ENCODE peak calls at places on chromosomes 13 and 19, in six cellular contexts. One of them, this sample, is unnamed.

GRCh38 chr19:2624537-2625091 is 77.9 kb downstream of the GNG7 start:
- DNase-seq in ovary: no peak
- DNase-seq in vagina: no peak
- DNase-seq in GM06990: peak
- DNase-seq in fibroblast of lung: no peak
- DNase-seq in OCI-LY7: peak
- DNase-seq in this sample: peak

GRCh38 chr19:13002389-13002898 is 7.2 kb downstream of the NFIX start:
- DNase-seq in ovary: no peak
- DNase-seq in vagina: no peak
- DNase-seq in GM06990: no peak
- DNase-seq in fibroblast of lung: no peak
- DNase-seq in OCI-LY7: no peak
- DNase-seq in this sample: no peak

GRCh38 chr19:54136086-54136863 is 1.3 kb upstream of the CNOT3 start:
- DNase-seq in ovary: no peak
- DNase-seq in vagina: no peak
- DNase-seq in GM06990: no peak
- DNase-seq in fibroblast of lung: peak
- DNase-seq in OCI-LY7: no peak
- DNase-seq in this sample: no peak

GRCh38 chr19:39032164-39032918 is at the start of gene FBXO27:
- DNase-seq in ovary: no peak
- DNase-seq in vagina: no peak
- DNase-seq in GM06990: peak
- DNase-seq in fibroblast of lung: peak
- DNase-seq in OCI-LY7: no peak
- DNase-seq in this sample: no peak

GRCh38 chr13:53920916-53921315 is 892.3 kb downstream of the OLFM4 start:
- DNase-seq in ovary: no peak
- DNase-seq in vagina: no peak
- DNase-seq in GM06990: no peak
- DNase-seq in fibroblast of lung: no peak
- DNase-seq in OCI-LY7: no peak
- DNase-seq in this sample: no peak

GRCh38 chr19:5893907-5894703 is 9.5 kb downstream of the NDUFA11 start:
- DNase-seq in ovary: no peak
- DNase-seq in vagina: no peak
- DNase-seq in GM06990: no peak
- DNase-seq in fibroblast of lung: no peak
- DNase-seq in OCI-LY7: no peak
- DNase-seq in this sample: no peak

GRCh38 chr13:31882794-31883193 is 143.5 kb downstream of the RXFP2 start:
- DNase-seq in ovary: no peak
- DNase-seq in vagina: no peak
- DNase-seq in GM06990: no peak
- DNase-seq in fibroblast of lung: no peak
- DNase-seq in OCI-LY7: no peak
- DNase-seq in this sample: no peak

GRCh38 chr19:50325310-50326100 is 3.7 kb downstream of the KCNC3 start:
- DNase-seq in ovary: peak
- DNase-seq in vagina: no peak
- DNase-seq in GM06990: peak
- DNase-seq in fibroblast of lung: peak
- DNase-seq in OCI-LY7: peak
- DNase-seq in this sample: peak

GRCh38 chr19:52603558-52604207 is 33.6 kb downstream of the ZNF701 start:
- DNase-seq in ovary: no peak
- DNase-seq in vagina: no peak
- DNase-seq in GM06990: no peak
- DNase-seq in fibroblast of lung: peak
- DNase-seq in OCI-LY7: no peak
- DNase-seq in this sample: no peak

GRCh38 chr19:12794196-12794921 is 3.1 kb downstream of the JUNB start:
- DNase-seq in ovary: no peak
- DNase-seq in vagina: no peak
- DNase-seq in GM06990: no peak
- DNase-seq in fibroblast of lung: no peak
- DNase-seq in OCI-LY7: no peak
- DNase-seq in this sample: no peak

GRCh38 chr13:69567514-69567913 is 540.1 kb upstream of the ATXN8OS start:
- DNase-seq in ovary: no peak
- DNase-seq in vagina: no peak
- DNase-seq in GM06990: no peak
- DNase-seq in fibroblast of lung: no peak
- DNase-seq in OCI-LY7: no peak
- DNase-seq in this sample: no peak

GRCh38 chr19:5340637-5341447 is at the start of gene PTPRS:
- DNase-seq in ovary: peak
- DNase-seq in vagina: no peak
- DNase-seq in GM06990: peak
- DNase-seq in fibroblast of lung: peak
- DNase-seq in OCI-LY7: peak
- DNase-seq in this sample: peak

GRCh38 chr13:67238277-67238859 is 8.2 kb upstream of the PCDH9 start:
- DNase-seq in ovary: no peak
- DNase-seq in vagina: no peak
- DNase-seq in GM06990: no peak
- DNase-seq in fibroblast of lung: peak
- DNase-seq in OCI-LY7: peak
- DNase-seq in this sample: peak

GRCh38 chr13:92806215-92806614 is 420.4 kb upstream of the GPC6 start:
- DNase-seq in ovary: no peak
- DNase-seq in vagina: no peak
- DNase-seq in GM06990: no peak
- DNase-seq in fibroblast of lung: peak
- DNase-seq in OCI-LY7: peak
- DNase-seq in this sample: peak

GRCh38 chr13:75489502-75490263 is 7.7 kb upstream of the TBC1D4 start:
- DNase-seq in ovary: no peak
- DNase-seq in vagina: no peak
- DNase-seq in GM06990: peak
- DNase-seq in fibroblast of lung: peak
- DNase-seq in OCI-LY7: no peak
- DNase-seq in this sample: peak

GRCh38 chr19:29393915-29394460 is 131.8 kb upstream of the VSTM2B start:
- DNase-seq in ovary: no peak
- DNase-seq in vagina: no peak
- DNase-seq in GM06990: no peak
- DNase-seq in fibroblast of lung: no peak
- DNase-seq in OCI-LY7: no peak
- DNase-seq in this sample: no peak

GRCh38 chr19:5251096-5252065 is 89.2 kb downstream of the PTPRS start:
- DNase-seq in ovary: no peak
- DNase-seq in vagina: no peak
- DNase-seq in GM06990: no peak
- DNase-seq in fibroblast of lung: no peak
- DNase-seq in OCI-LY7: no peak
- DNase-seq in this sample: no peak

DNA sequence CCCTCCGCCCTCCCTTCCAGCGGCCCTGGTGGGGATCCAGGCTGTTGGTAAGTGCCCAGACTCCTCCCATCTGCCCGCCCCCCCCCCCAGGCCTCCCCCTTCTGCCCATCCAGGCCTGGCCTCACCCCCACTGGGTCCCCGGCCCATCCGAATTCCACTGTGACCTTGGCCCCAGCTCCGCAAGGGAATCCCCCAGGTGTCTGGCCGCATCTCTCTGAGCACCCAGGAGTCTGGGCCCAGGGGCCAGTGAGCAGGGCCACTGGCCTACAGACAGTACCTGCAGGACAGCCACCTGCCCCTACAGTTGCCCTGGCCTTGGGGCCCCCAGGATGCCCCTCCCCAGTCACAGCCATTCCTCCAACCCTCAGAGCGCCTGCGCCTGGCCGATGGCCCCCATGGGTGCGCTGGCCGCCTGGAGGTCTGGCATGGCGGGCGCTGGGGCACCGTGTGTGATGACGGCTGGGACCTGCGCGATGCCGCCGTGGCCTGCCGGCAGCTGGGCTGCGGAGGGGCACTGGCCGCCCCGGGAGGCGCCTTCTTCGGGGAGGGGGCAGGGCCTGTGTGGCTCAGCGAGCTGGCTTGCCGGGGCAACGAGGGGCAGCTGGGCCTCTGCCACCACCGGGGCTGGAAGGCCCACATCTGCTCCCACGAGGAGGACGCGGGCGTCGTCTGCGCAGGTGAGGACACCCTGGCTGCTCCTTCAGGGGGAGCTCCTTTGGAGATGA is 912 bp downstream of the SSC5D start:
- DNase-seq in ovary: peak
- DNase-seq in vagina: no peak
- DNase-seq in GM06990: no peak
- DNase-seq in fibroblast of lung: peak
- DNase-seq in OCI-LY7: no peak
- DNase-seq in this sample: no peak
- H3K4me3 ChIP-seq in ovary: no peak
- H3K4me3 ChIP-seq in vagina: peak
- H3K4me3 ChIP-seq in GM06990: no peak
- H3K4me3 ChIP-seq in fibroblast of lung: no peak
- H3K4me3 ChIP-seq in OCI-LY7: no peak
- H3K4me3 ChIP-seq in this sample: no peak

GRCh38 chr13:73772449-73773186 is 361.6 kb downstream of the KLF12 start:
- DNase-seq in ovary: no peak
- DNase-seq in vagina: no peak
- DNase-seq in GM06990: no peak
- DNase-seq in fibroblast of lung: no peak
- DNase-seq in OCI-LY7: no peak
- DNase-seq in this sample: no peak

GRCh38 chr13:73767191-73767741 is 366.9 kb downstream of the KLF12 start:
- DNase-seq in ovary: no peak
- DNase-seq in vagina: no peak
- DNase-seq in GM06990: no peak
- DNase-seq in fibroblast of lung: peak
- DNase-seq in OCI-LY7: peak
- DNase-seq in this sample: no peak

GRCh38 chr13:73765651-73766384 is 368.4 kb downstream of the KLF12 start:
- DNase-seq in ovary: peak
- DNase-seq in vagina: no peak
- DNase-seq in GM06990: peak
- DNase-seq in fibroblast of lung: peak
- DNase-seq in OCI-LY7: peak
- DNase-seq in this sample: peak

GRCh38 chr13:73767747-73768315 is 366.4 kb downstream of the KLF12 start:
- DNase-seq in ovary: no peak
- DNase-seq in vagina: no peak
- DNase-seq in GM06990: no peak
- DNase-seq in fibroblast of lung: no peak
- DNase-seq in OCI-LY7: peak
- DNase-seq in this sample: peak
- TF ChIP-seq CTCF in ovary: no peak
- TF ChIP-seq CTCF in vagina: no peak
- TF ChIP-seq CTCF in GM06990: peak
- TF ChIP-seq CTCF in fibroblast of lung: peak
- TF ChIP-seq CTCF in OCI-LY7: peak
- TF ChIP-seq CTCF in this sample: peak

GRCh38 chr19:35251456-35251855 is 2.7 kb downstream of the LSR start:
- DNase-seq in ovary: no peak
- DNase-seq in vagina: peak
- DNase-seq in GM06990: no peak
- DNase-seq in fibroblast of lung: no peak
- DNase-seq in OCI-LY7: no peak
- DNase-seq in this sample: no peak

GRCh38 chr19:35249848-35250711 is 1.3 kb downstream of the LSR start:
- DNase-seq in ovary: peak
- DNase-seq in vagina: peak
- DNase-seq in GM06990: no peak
- DNase-seq in fibroblast of lung: no peak
- DNase-seq in OCI-LY7: no peak
- DNase-seq in this sample: no peak

GRCh38 chr19:35248310-35249145 is at the start of gene LSR:
- DNase-seq in ovary: peak
- DNase-seq in vagina: no peak
- DNase-seq in GM06990: peak
- DNase-seq in fibroblast of lung: no peak
- DNase-seq in OCI-LY7: peak
- DNase-seq in this sample: peak

GRCh38 chr19:35247526-35248309 is 1.1 kb upstream of the LSR start:
- DNase-seq in ovary: peak
- DNase-seq in vagina: peak
- DNase-seq in GM06990: peak
- DNase-seq in fibroblast of lung: no peak
- DNase-seq in OCI-LY7: peak
- DNase-seq in this sample: peak

DNA sequence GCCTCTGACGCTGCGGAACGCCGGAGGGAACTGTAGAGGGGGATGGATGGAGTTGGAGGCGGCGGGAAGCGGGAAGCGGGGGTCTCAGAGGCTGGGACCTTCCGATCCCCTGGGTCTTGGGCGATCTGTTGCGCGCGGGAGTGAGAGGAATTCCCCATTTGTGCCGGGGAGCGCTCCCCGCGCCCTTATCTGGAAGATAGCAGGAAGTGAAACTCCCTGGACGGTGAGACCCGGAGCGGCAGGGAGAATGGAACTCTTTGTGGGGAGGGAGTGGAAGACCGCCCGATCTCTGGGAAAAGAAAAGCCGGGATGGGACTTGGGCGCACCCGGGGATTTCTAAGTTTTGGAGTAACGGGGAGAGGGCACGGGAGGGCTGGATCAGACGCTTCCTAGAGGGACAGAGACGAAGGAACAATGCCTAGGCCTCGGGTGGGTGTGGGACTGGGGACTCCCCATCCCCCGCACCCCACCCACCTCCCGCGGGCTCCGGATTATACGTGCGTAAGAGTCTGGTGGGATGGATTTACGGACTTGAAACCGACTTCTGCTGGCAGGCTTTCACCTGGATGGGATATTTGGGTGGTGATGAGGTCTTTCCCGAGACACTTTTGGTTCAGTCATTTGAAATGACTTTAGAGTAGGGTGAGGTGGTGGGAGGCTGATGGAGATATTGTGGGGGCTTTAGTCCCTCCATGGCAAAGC is 495 bp downstream of the LSR start:
- DNase-seq in ovary: peak
- DNase-seq in vagina: peak
- DNase-seq in GM06990: no peak
- DNase-seq in fibroblast of lung: no peak
- DNase-seq in OCI-LY7: peak
- DNase-seq in this sample: no peak
- H3K4me3 ChIP-seq in ovary: peak
- H3K4me3 ChIP-seq in vagina: peak
- H3K4me3 ChIP-seq in GM06990: peak
- H3K4me3 ChIP-seq in fibroblast of lung: no peak
- H3K4me3 ChIP-seq in OCI-LY7: peak
- H3K4me3 ChIP-seq in this sample: peak

DNA sequence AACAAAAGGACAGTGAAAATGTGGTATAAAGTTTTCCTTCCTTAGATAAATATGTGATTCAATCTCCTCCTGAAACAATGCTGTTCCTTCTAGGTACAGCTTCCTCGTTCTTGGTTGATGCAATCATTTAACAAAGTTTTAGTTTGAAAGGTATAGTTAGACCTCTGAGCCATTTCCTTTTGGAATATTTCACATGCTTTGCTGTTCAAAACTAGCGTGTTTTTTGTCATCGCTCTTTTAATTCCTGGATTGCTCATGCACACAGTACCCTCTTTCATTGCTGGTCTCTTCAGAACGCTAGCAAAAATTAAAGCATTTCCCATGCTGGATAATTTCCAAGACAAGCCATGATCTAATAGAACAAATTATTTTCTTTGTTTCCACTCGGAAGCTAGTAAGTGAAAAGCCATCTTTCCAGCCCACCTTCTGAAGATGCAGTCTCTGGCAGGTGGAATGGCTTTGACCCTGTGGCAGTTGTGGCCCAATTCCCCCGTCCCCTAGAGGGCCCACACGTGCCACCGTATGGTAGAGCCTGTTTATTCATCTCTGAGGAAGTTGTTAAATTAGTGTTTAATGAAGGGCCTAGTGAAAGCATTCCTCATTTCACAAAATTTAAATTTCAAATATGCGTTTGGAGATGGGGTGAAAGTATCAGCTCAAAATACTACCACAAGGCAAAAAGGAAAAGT is 1040.6 kb upstream of the SLC10A2 start:
- DNase-seq in ovary: no peak
- DNase-seq in vagina: no peak
- DNase-seq in GM06990: no peak
- DNase-seq in fibroblast of lung: peak
- DNase-seq in OCI-LY7: no peak
- DNase-seq in this sample: no peak
- TF ChIP-seq CTCF in ovary: no peak
- TF ChIP-seq CTCF in vagina: no peak
- TF ChIP-seq CTCF in GM06990: no peak
- TF ChIP-seq CTCF in fibroblast of lung: no peak
- TF ChIP-seq CTCF in OCI-LY7: no peak
- TF ChIP-seq CTCF in this sample: no peak

This sample was measured in GM12865.